ENCODE peak calls at places on chromosomes 2 and 18, in five cellular contexts. L is psoas muscle, X is HL-60, N is sigmoid colon, W is transverse colon. R is an unnamed sample.

GRCh38 chr2:102061962-102062795 is 70.4 kb downstream of the IL1R2 start:
- DNase-seq in N (no peak), W (no peak), L (peak; percentile 51), X (no peak), R (no peak)

GRCh38 chr2:138433995-138434991 is 67.3 kb upstream of the SPOPL start:
- DNase-seq in L (no peak), X (no peak), W (no peak), N (no peak), R (no peak)

GRCh38 chr2:165634855-165635254 is 159.2 kb downstream of the GALNT3 start:
- DNase-seq in X (no peak), W (peak; percentile 23), L (no peak), N (peak; percentile 71), R (no peak)

GRCh38 chr2:113925884-113926283 is 36.0 kb downstream of the ACTR3 start:
- DNase-seq in W (no peak), N (no peak), X (no peak), L (no peak), R (no peak)

GRCh38 chr2:64019083-64019974 is at the start of gene VPS54:
- DNase-seq in X (no peak), L (peak; percentile 70), N (peak; percentile 82), W (peak; percentile 63), R (peak; percentile 59)

GRCh38 chr18:7158201-7158600 is 40.6 kb upstream of the LAMA1 start:
- DNase-seq in W (no peak), L (no peak), N (peak; percentile 22), X (no peak), R (no peak)

GRCh38 chr2:136056077-136056688 is 61.8 kb downstream of the CXCR4 start:
- DNase-seq in L (no peak), W (no peak), N (no peak), X (no peak), R (no peak)

GRCh38 chr2:66507673-66508127 is 72.8 kb downstream of the MEIS1 start:
- DNase-seq in N (no peak), X (no peak), W (no peak), L (no peak), R (no peak)

GRCh38 chr18:44036500-44036899 is 644.2 kb upstream of the SETBP1 start:
- DNase-seq in X (no peak), N (no peak), L (peak; percentile 20), W (no peak), R (no peak)

GRCh38 chr2:221463235-221463896 is 108.7 kb downstream of the EPHA4 start:
- DNase-seq in N (no peak), L (no peak), X (no peak), W (no peak), R (no peak)

GRCh38 chr2:160075171-160075570 is 12.8 kb upstream of the PLA2R1 start:
- DNase-seq in N (no peak), W (no peak), X (no peak), L (peak; percentile 19), R (no peak)

GRCh38 chr18:74520096-74520833 is 14.0 kb upstream of the CNDP1 start:
- DNase-seq in W (no peak), L (no peak), N (peak; percentile 40), X (no peak), R (no peak)

GRCh38 chr18:79575891-79576685 is 103.5 kb upstream of the CTDP1 start:
- DNase-seq in L (peak; percentile 35), N (peak; percentile 74), W (peak; percentile 13), X (no peak), R (no peak)

GRCh38 chr2:216619411-216620393 is 13.5 kb upstream of the IGFBP2 start:
- DNase-seq in W (no peak), N (no peak), L (no peak), X (no peak), R (no peak)

GRCh38 chr2:236718207-236718992 is 148.8 kb downstream of the ACKR3 start:
- DNase-seq in X (no peak), L (no peak), W (no peak), N (no peak), R (no peak)

GRCh38 chr2:104851236-104852160 is 2.4 kb upstream of the POU3F3 start:
- DNase-seq in W (no peak), N (no peak), L (no peak), X (no peak), R (no peak)
- H3K4me3 ChIP-seq in W (no peak overlapping the region), N (peak overlapping the region; percentile 29), L (peak overlapping the region; percentile 53), X (no peak overlapping the region), R (no peak overlapping the region)

GRCh38 chr2:10039658-10040410 is 3.5 kb upstream of the KLF11 start:
- DNase-seq in N (peak; percentile 94), L (peak; percentile 69), W (peak; percentile 42), X (no peak), R (no peak)
- H3K27ac ChIP-seq in N (peak overlapping the region; percentile 97), L (peak overlapping the region; percentile 60), W (peak overlapping the region; percentile 86), X (no peak overlapping the region), R (no peak overlapping the region)

GRCh38 chr2:72886505-72887031 is 640 bp upstream of the SPR start:
- DNase-seq in X (no peak), N (no peak), L (no peak), W (no peak), R (no peak)
- H3K4me3 ChIP-seq in X (no peak overlapping the region), N (peak overlapping the region; percentile 67), L (peak overlapping the region; percentile 77), W (peak overlapping the region; percentile 70), R (no peak overlapping the region)

GRCh38 chr2:224982910-224983688 is 59.2 kb downstream of the DOCK10 start:
- DNase-seq in W (peak; percentile 33), N (no peak), X (no peak), L (no peak), R (peak; percentile 45)
- H3K27ac ChIP-seq in W (peak overlapping the region; percentile 57), N (peak overlapping the region; percentile 47), X (no peak overlapping the region), L (peak overlapping the region; percentile 10), R (peak overlapping the region; percentile 18)

DNA sequence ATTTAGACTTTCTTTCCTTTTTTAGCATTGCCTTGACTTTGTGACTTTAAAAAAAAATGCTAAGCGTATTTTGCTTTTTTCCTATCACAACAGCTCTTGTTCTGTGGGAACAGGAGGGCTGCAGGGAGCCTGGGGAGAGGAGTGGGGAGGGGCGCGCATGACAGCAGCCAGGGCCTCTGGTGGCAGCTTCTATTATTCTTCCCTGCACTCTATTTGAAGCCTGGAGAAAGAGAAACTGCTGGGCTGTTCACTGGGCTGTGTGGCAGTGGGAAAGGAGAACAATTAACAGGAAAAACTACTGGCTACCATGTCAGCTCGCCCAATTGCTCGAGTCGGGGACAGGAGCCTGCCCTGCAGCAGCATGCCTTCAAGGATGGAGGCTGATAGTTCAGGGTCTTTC is 119.0 kb upstream of the ZBTB14 start:
- DNase-seq in X (no peak), N (no peak), L (no peak), W (no peak), R (no peak)
- H3K4me3 ChIP-seq in X (no peak overlapping the region), N (no peak overlapping the region), L (no peak overlapping the region), W (no peak overlapping the region), R (no peak overlapping the region)

DNA sequence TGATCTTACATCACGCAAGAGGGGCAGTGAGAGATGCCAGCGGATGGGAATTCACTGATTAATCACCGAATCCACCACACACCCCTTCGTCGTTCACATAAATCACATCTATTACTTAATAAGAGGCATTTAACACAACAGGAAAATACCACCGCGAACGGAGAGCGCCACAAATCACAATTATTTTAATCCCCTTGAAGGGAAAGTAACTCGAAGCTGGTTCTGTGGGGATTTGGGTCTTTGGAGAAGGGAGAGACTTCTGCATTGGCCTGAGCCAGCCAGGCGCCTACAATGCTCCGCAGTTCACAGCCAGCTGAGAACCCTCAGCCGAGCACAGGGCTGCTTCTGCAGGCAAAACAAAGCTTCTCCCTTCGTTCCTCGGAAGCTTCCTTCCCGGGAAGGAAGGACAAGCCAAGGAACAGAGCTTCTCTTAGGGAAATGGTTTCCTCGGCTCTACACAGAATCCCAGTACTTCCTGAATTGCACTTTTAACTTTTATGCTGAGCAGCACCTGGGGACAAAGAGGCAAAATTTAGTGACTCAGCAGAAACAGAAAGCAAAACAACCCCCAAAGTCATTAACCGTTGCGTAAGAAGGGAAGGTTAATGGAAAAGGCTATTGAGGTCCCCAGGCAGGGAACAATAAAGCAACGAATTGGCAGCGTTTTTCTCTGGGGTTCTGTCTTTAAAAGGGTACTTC is at the start of gene LRP1B:
- DNase-seq in N (peak; percentile 62), W (no peak), L (no peak), X (no peak), R (no peak)
- H3K27ac ChIP-seq in N (peak within 1 kb of the TSS; percentile 11), W (no peak within 1 kb of the TSS), L (no peak within 1 kb of the TSS), X (no peak within 1 kb of the TSS), R (no peak within 1 kb of the TSS)

DNA sequence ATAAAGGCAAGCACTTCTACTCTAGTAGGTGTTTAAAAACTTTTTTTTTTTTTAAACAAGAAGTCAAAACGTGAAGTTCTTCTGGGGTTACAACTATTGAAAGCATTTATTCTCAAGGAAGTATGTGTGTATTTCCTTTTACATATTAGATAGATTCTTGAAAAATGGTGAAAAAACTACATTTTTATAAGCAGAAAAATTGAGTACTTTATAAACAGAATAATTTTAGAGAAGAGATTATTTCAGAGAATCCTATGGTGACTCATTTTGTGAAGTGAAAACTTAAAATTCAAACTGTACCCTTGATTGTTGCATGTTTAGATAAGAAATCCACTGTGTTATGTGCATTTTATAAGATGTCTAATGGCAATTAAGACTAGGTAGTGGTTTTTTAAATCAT is 2.9 kb downstream of the EML4 start:
- DNase-seq in L (no peak), W (no peak), X (no peak), N (no peak), R (no peak)
- H3K4me3 ChIP-seq in L (peak overlapping the region; percentile 14), W (peak overlapping the region; percentile 97), X (no peak overlapping the region), N (no peak overlapping the region), R (peak overlapping the region; percentile 81)

DNA sequence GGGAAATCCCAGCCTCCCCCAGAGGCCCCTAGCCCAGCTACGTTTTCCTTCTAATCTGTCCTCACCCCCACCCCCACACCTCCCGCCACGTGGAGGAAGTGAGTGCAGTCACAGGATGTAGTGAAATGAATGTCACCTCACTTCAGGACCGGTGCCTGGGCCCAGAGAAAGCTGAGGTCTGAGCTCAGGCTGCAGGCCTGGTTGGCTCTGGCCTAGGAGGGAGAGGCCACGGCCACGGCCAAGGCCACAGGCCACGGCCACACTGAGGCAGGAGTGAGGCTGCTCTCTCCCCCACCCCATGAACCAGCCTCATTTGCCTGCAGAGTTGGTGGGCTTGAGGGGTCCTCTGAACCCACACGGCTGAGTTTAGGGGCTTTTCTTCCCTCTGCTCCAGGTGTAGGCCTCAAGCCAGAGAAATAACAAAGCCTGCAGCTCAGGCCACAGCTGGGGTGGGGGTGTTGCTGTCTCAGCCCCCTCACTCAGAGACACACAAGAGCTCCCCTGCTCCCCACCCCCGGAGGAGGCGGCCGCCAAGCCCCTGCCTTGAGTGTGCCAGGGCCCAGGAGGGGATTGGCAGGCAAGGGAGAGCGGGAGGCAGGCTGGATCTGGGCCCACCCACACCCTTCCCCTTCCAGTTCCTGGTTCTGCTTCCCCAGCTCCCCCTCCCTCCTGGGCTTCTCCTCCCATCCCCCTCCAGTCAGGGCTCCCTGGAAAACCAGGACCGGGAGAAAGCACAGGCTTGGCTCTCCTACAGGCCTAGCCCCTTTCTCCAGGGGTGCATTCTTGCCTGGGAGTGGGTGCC is 27.0 kb downstream of the DNMT3A start:
- DNase-seq in N (peak; percentile 88), X (peak; percentile 74), W (peak; percentile 53), L (peak; percentile 61), R (peak; percentile 53)
- H3K27ac ChIP-seq in N (peak overlapping the region; percentile 66), X (peak overlapping the region; percentile 73), W (peak overlapping the region; percentile 64), L (peak overlapping the region; percentile 82), R (peak overlapping the region; percentile 61)